ENCODE peak calls at places on chromosomes 5 and 9, in seven cellular contexts. One of them, this sample, is unnamed.

GRCh38 chr5:10762776-10763500 is 1.9 kb upstream of the DAP start:
- DNase-seq in AG04450: no peak
- DNase-seq in PC-3: no peak
- DNase-seq in OCI-LY7: peak
- DNase-seq in bronchial epithelial cell: no peak
- DNase-seq in neural progenitor cell: no peak
- DNase-seq in colonic mucosa: no peak
- DNase-seq in this sample: no peak

GRCh38 chr9:127846451-127847154 is 7.9 kb downstream of the ENG start:
- DNase-seq in colonic mucosa: no peak
- DNase-seq in bronchial epithelial cell: no peak
- DNase-seq in neural progenitor cell: no peak
- DNase-seq in OCI-LY7: no peak
- DNase-seq in PC-3: no peak
- DNase-seq in AG04450: no peak
- DNase-seq in this sample: no peak

GRCh38 chr5:91219803-91220371 is 163.2 kb downstream of the ARRDC3 start:
- DNase-seq in AG04450: no peak
- DNase-seq in OCI-LY7: peak
- DNase-seq in bronchial epithelial cell: peak
- DNase-seq in neural progenitor cell: peak
- DNase-seq in PC-3: peak
- DNase-seq in colonic mucosa: no peak
- DNase-seq in this sample: no peak

GRCh38 chr9:21744874-21745273 is 57.6 kb upstream of the MTAP start:
- DNase-seq in colonic mucosa: no peak
- DNase-seq in AG04450: no peak
- DNase-seq in OCI-LY7: no peak
- DNase-seq in bronchial epithelial cell: peak
- DNase-seq in neural progenitor cell: no peak
- DNase-seq in PC-3: no peak
- DNase-seq in this sample: no peak

GRCh38 chr9:131747352-131747751 is 7.5 kb upstream of the RAPGEF1 start:
- DNase-seq in colonic mucosa: no peak
- DNase-seq in neural progenitor cell: peak
- DNase-seq in OCI-LY7: peak
- DNase-seq in AG04450: no peak
- DNase-seq in PC-3: peak
- DNase-seq in bronchial epithelial cell: peak
- DNase-seq in this sample: no peak

GRCh38 chr5:62956597-62956996 is 378.0 kb downstream of the LRRC70 start:
- DNase-seq in AG04450: no peak
- DNase-seq in PC-3: no peak
- DNase-seq in OCI-LY7: no peak
- DNase-seq in bronchial epithelial cell: no peak
- DNase-seq in colonic mucosa: no peak
- DNase-seq in neural progenitor cell: no peak
- DNase-seq in this sample: no peak

GRCh38 chr5:137190031-137190430 is 309.1 kb downstream of the SPOCK1 start:
- DNase-seq in colonic mucosa: no peak
- DNase-seq in neural progenitor cell: no peak
- DNase-seq in OCI-LY7: no peak
- DNase-seq in PC-3: peak
- DNase-seq in bronchial epithelial cell: no peak
- DNase-seq in AG04450: no peak
- DNase-seq in this sample: no peak

GRCh38 chr5:78320461-78320860 is 26.0 kb upstream of the AP3B1 start:
- DNase-seq in AG04450: peak
- DNase-seq in colonic mucosa: no peak
- DNase-seq in OCI-LY7: peak
- DNase-seq in bronchial epithelial cell: peak
- DNase-seq in neural progenitor cell: peak
- DNase-seq in PC-3: peak
- DNase-seq in this sample: no peak

GRCh38 chr9:108838017-108838416 is 17.8 kb downstream of the ACTL7B start:
- DNase-seq in PC-3: peak
- DNase-seq in neural progenitor cell: no peak
- DNase-seq in OCI-LY7: no peak
- DNase-seq in colonic mucosa: no peak
- DNase-seq in AG04450: no peak
- DNase-seq in bronchial epithelial cell: peak
- DNase-seq in this sample: peak

GRCh38 chr5:181024245-181025029 is 15.6 kb upstream of the BTNL9 start:
- DNase-seq in OCI-LY7: no peak
- DNase-seq in colonic mucosa: no peak
- DNase-seq in bronchial epithelial cell: peak
- DNase-seq in AG04450: no peak
- DNase-seq in PC-3: no peak
- DNase-seq in neural progenitor cell: no peak
- DNase-seq in this sample: peak

GRCh38 chr5:24547127-24547526 is 97.7 kb downstream of the CDH10 start:
- DNase-seq in colonic mucosa: no peak
- DNase-seq in AG04450: no peak
- DNase-seq in neural progenitor cell: no peak
- DNase-seq in PC-3: no peak
- DNase-seq in OCI-LY7: no peak
- DNase-seq in bronchial epithelial cell: no peak
- DNase-seq in this sample: no peak

GRCh38 chr5:54087436-54087835 is 222.9 kb downstream of the ARL15 start:
- DNase-seq in OCI-LY7: no peak
- DNase-seq in colonic mucosa: no peak
- DNase-seq in AG04450: peak
- DNase-seq in PC-3: peak
- DNase-seq in neural progenitor cell: no peak
- DNase-seq in bronchial epithelial cell: peak
- DNase-seq in this sample: no peak

GRCh38 chr9:136306691-136307208 is 2.9 kb upstream of the CCDC187 start:
- DNase-seq in PC-3: no peak
- DNase-seq in neural progenitor cell: peak
- DNase-seq in colonic mucosa: no peak
- DNase-seq in AG04450: no peak
- DNase-seq in OCI-LY7: no peak
- DNase-seq in bronchial epithelial cell: no peak
- DNase-seq in this sample: no peak

GRCh38 chr5:76765249-76765648 is 49.3 kb downstream of the F2R start:
- DNase-seq in neural progenitor cell: no peak
- DNase-seq in OCI-LY7: no peak
- DNase-seq in AG04450: peak
- DNase-seq in colonic mucosa: no peak
- DNase-seq in bronchial epithelial cell: no peak
- DNase-seq in PC-3: peak
- DNase-seq in this sample: no peak

GRCh38 chr5:17807069-17807468 is 172.8 kb downstream of the TAF11L14 start:
- DNase-seq in OCI-LY7: no peak
- DNase-seq in bronchial epithelial cell: no peak
- DNase-seq in PC-3: no peak
- DNase-seq in AG04450: no peak
- DNase-seq in neural progenitor cell: peak
- DNase-seq in colonic mucosa: no peak
- DNase-seq in this sample: no peak

GRCh38 chr5:35202319-35203111 is 27.8 kb downstream of the PRLR start:
- DNase-seq in AG04450: no peak
- DNase-seq in PC-3: peak
- DNase-seq in neural progenitor cell: peak
- DNase-seq in colonic mucosa: peak
- DNase-seq in bronchial epithelial cell: peak
- DNase-seq in OCI-LY7: peak
- DNase-seq in this sample: peak

GRCh38 chr9:131417264-131418142 is 23.6 kb downstream of the PRRC2B start:
- DNase-seq in OCI-LY7: no peak
- DNase-seq in neural progenitor cell: no peak
- DNase-seq in PC-3: no peak
- DNase-seq in colonic mucosa: no peak
- DNase-seq in AG04450: no peak
- DNase-seq in bronchial epithelial cell: no peak
- DNase-seq in this sample: no peak

GRCh38 chr5:125597338-125597737 is 825.9 kb upstream of the GRAMD2B start:
- DNase-seq in AG04450: peak
- DNase-seq in PC-3: no peak
- DNase-seq in bronchial epithelial cell: peak
- DNase-seq in colonic mucosa: no peak
- DNase-seq in neural progenitor cell: no peak
- DNase-seq in OCI-LY7: no peak
- DNase-seq in this sample: peak

GRCh38 chr9:95025213-95026170 is 292.0 kb downstream of the FANCC start:
- DNase-seq in bronchial epithelial cell: no peak
- DNase-seq in PC-3: no peak
- DNase-seq in AG04450: peak
- DNase-seq in neural progenitor cell: peak
- DNase-seq in colonic mucosa: peak
- DNase-seq in OCI-LY7: no peak
- DNase-seq in this sample: no peak
- TF ChIP-seq CTCF in bronchial epithelial cell: peak
- TF ChIP-seq CTCF in PC-3: no peak
- TF ChIP-seq CTCF in AG04450: peak
- TF ChIP-seq CTCF in neural progenitor cell: no peak
- TF ChIP-seq CTCF in colonic mucosa: no peak
- TF ChIP-seq CTCF in OCI-LY7: no peak
- TF ChIP-seq CTCF in this sample: peak

DNA sequence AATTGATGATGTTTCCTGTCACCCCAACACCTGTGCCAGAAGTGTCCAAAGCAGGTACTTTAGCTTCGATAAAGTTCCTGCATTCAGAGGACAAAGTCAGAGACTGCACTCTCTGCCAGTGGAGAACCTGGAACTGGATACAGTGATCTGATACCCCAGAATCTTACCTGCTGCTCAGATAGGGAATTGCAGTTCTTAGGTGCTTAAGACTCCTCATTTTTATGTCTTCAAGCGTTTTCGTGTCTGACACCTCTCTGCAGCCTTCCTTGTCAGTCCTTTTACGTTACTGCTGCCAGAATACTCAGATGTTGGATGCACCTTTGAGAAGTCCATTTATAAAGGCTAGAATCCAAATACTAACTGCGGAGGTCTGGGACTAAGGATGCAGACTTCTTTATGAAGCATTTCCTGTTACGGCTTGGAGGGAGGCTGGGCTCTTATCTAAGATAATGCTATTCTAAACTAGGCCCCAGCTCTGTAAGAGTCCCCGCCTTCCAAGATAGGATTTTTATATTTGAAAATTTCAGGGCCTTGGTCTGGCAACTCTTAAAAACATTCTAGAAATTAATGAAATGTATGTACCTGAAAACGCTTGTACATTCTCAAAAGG is 1.9 kb downstream of the ISOC1 start:
- DNase-seq in AG04450: no peak
- DNase-seq in colonic mucosa: peak
- DNase-seq in bronchial epithelial cell: no peak
- DNase-seq in OCI-LY7: peak
- DNase-seq in PC-3: peak
- DNase-seq in neural progenitor cell: no peak
- DNase-seq in this sample: no peak
- TF ChIP-seq CTCF in AG04450: no peak
- TF ChIP-seq CTCF in colonic mucosa: no peak
- TF ChIP-seq CTCF in bronchial epithelial cell: peak
- TF ChIP-seq CTCF in OCI-LY7: no peak
- TF ChIP-seq CTCF in PC-3: peak
- TF ChIP-seq CTCF in neural progenitor cell: peak
- TF ChIP-seq CTCF in this sample: peak

GRCh38 chr5:103607346-103607745 is 44.8 kb upstream of the NUDT12 start:
- DNase-seq in AG04450: no peak
- DNase-seq in PC-3: no peak
- DNase-seq in bronchial epithelial cell: no peak
- DNase-seq in colonic mucosa: no peak
- DNase-seq in OCI-LY7: no peak
- DNase-seq in neural progenitor cell: no peak
- DNase-seq in this sample: no peak

GRCh38 chr5:103601314-103601713 is 38.7 kb upstream of the NUDT12 start:
- DNase-seq in OCI-LY7: no peak
- DNase-seq in AG04450: no peak
- DNase-seq in colonic mucosa: no peak
- DNase-seq in bronchial epithelial cell: no peak
- DNase-seq in PC-3: no peak
- DNase-seq in neural progenitor cell: no peak
- DNase-seq in this sample: no peak

GRCh38 chr5:103602465-103602864 is 39.9 kb upstream of the NUDT12 start:
- DNase-seq in PC-3: no peak
- DNase-seq in colonic mucosa: no peak
- DNase-seq in neural progenitor cell: no peak
- DNase-seq in OCI-LY7: no peak
- DNase-seq in AG04450: no peak
- DNase-seq in bronchial epithelial cell: no peak
- DNase-seq in this sample: no peak

DNA sequence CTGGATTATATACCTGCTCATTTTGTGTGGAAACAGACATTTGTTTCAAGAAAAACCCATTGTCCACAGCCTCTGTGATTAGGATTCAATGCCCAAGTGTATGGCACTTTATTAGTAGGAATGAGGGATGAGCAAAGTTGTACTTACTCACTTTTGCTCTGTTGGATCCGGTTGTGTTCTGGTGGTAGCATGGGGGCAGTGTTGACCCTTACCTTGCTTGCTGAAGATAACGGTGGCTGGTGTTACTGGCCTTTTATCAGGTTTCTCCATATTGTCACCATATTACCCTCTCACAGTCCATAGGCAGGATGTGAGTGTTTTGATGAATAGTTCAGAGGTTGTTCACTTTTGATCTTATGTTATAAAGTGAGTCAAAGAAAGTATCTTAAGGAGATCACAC is 42.7 kb upstream of the NUDT12 start:
- DNase-seq in AG04450: no peak
- DNase-seq in OCI-LY7: no peak
- DNase-seq in bronchial epithelial cell: no peak
- DNase-seq in PC-3: no peak
- DNase-seq in neural progenitor cell: no peak
- DNase-seq in colonic mucosa: no peak
- DNase-seq in this sample: no peak
- TF ChIP-seq CTCF in AG04450: no peak
- TF ChIP-seq CTCF in OCI-LY7: no peak
- TF ChIP-seq CTCF in bronchial epithelial cell: no peak
- TF ChIP-seq CTCF in PC-3: no peak
- TF ChIP-seq CTCF in neural progenitor cell: no peak
- TF ChIP-seq CTCF in colonic mucosa: no peak
- TF ChIP-seq CTCF in this sample: no peak

DNA sequence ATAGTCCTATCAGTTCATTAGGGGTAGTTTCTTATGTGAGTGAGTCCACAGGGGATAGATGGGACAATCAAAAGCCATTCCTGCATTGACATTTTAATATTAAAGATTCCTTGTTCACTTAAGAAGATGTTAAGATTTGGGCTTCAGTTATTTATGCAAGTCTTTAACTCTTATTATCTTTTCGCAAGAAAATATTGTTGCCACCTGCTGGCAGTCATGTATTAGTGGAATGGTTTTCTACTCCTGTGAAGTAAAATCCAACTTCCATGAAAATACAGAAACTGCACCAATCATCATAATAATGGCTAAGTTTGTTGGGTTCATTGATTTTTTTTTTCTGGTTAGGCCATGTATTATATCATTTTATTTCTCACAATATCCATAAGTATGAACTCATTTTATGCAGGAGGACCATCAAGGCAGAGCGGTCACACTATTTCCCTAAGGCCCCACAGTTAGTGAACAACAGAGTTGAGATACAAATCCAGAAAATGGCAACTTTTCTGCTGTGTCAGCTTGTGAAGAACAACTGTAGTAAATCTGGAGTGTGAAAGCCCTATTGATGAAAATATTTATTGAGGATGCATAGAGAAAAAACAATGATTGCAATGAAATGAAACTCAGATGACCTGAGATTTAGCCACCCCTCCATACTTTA is 88.5 kb upstream of the TXNDC8 start:
- DNase-seq in OCI-LY7: no peak
- DNase-seq in bronchial epithelial cell: peak
- DNase-seq in neural progenitor cell: no peak
- DNase-seq in PC-3: peak
- DNase-seq in AG04450: no peak
- DNase-seq in colonic mucosa: no peak
- DNase-seq in this sample: peak
- TF ChIP-seq CTCF in OCI-LY7: peak
- TF ChIP-seq CTCF in bronchial epithelial cell: peak
- TF ChIP-seq CTCF in neural progenitor cell: peak
- TF ChIP-seq CTCF in PC-3: peak
- TF ChIP-seq CTCF in AG04450: peak
- TF ChIP-seq CTCF in colonic mucosa: peak
- TF ChIP-seq CTCF in this sample: peak

This sample was measured in foreskin keratinocyte.